ENCODE peak calls at places on chromosomes 5 and 9, in four cellular contexts. One of them, this sample, is unnamed.
A peak's percentile ranks its signal among the peaks of the same experiment; 100 is the strongest.

GRCh38 chr5:142924135-142924883 is 154.1 kb downstream of the ARHGAP26 start:
- DNase-seq in NB4: peak; percentile 78
- DNase-seq in cerebellar cortex: no peak
- DNase-seq in effector CD4-positive, alpha-beta T cell: no peak
- DNase-seq in this sample: no peak

GRCh38 chr5:1429501-1429900 is 15.7 kb downstream of the SLC6A3 start:
- DNase-seq in NB4: no peak
- DNase-seq in effector CD4-positive, alpha-beta T cell: no peak
- DNase-seq in cerebellar cortex: no peak
- DNase-seq in this sample: no peak

GRCh38 chr5:179827684-179828083 is 7.0 kb downstream of the SQSTM1 start:
- DNase-seq in cerebellar cortex: no peak
- DNase-seq in effector CD4-positive, alpha-beta T cell: no peak
- DNase-seq in NB4: peak; percentile 93
- DNase-seq in this sample: no peak

GRCh38 chr5:151079838-151080619 is 805 bp downstream of the TNIP1 start:
- DNase-seq in NB4: peak; percentile 28
- DNase-seq in cerebellar cortex: peak; percentile 47
- DNase-seq in effector CD4-positive, alpha-beta T cell: no peak
- DNase-seq in this sample: no peak

GRCh38 chr9:2267171-2267740 is 252.1 kb downstream of the SMARCA2 start:
- DNase-seq in cerebellar cortex: peak; percentile 72
- DNase-seq in NB4: no peak
- DNase-seq in effector CD4-positive, alpha-beta T cell: no peak
- DNase-seq in this sample: no peak

GRCh38 chr5:177317959-177318377 is 6.3 kb upstream of the MXD3 start:
- DNase-seq in NB4: peak; percentile 82
- DNase-seq in effector CD4-positive, alpha-beta T cell: peak; percentile 65
- DNase-seq in cerebellar cortex: peak; percentile 86
- DNase-seq in this sample: peak; percentile 42

GRCh38 chr5:8676731-8677130 is 807.8 kb downstream of the MTRR start:
- DNase-seq in effector CD4-positive, alpha-beta T cell: no peak
- DNase-seq in NB4: no peak
- DNase-seq in cerebellar cortex: no peak
- DNase-seq in this sample: no peak

GRCh38 chr5:107544476-107544875 is 126.3 kb downstream of the EFNA5 start:
- DNase-seq in cerebellar cortex: no peak
- DNase-seq in NB4: no peak
- DNase-seq in effector CD4-positive, alpha-beta T cell: no peak
- DNase-seq in this sample: no peak

GRCh38 chr5:61132559-61132958 is 29.7 kb downstream of the SMIM15 start:
- DNase-seq in effector CD4-positive, alpha-beta T cell: no peak
- DNase-seq in NB4: no peak
- DNase-seq in cerebellar cortex: no peak
- DNase-seq in this sample: no peak

GRCh38 chr9:120951960-120952630 is 25.5 kb upstream of the TRAF1 start:
- DNase-seq in cerebellar cortex: no peak
- DNase-seq in NB4: no peak
- DNase-seq in effector CD4-positive, alpha-beta T cell: no peak
- DNase-seq in this sample: no peak

GRCh38 chr9:136327313-136327971 is at the start of gene GPSM1:
- DNase-seq in NB4: peak; percentile 36
- DNase-seq in effector CD4-positive, alpha-beta T cell: peak; percentile 12
- DNase-seq in cerebellar cortex: no peak
- DNase-seq in this sample: no peak

GRCh38 chr9:135103001-135103446 is 15.6 kb downstream of the OLFM1 start:
- DNase-seq in cerebellar cortex: peak; percentile 98
- DNase-seq in NB4: no peak
- DNase-seq in effector CD4-positive, alpha-beta T cell: no peak
- DNase-seq in this sample: no peak

This sample was measured in T-helper 1 cell.